ENCODE peak calls at places on chromosomes 11 and 22, in eight cellular contexts. J is DND-41, X is suprapubic skin, L is ascending aorta, N is tibial nerve, E is pancreas, B is HL-60, S is cardiac muscle cell. I is an unnamed sample.

GRCh38 chr11:83069441-83070043 is 2.2 kb downstream of the RAB30 start:
- DNase-seq in B (no peak), N (no peak), S (peak; percentile 12), J (no peak), L (no peak), E (no peak), X (no peak), I (no peak)

GRCh38 chr11:128802358-128802981 is 64.6 kb downstream of the KCNJ1 start:
- DNase-seq in X (no peak), S (peak; percentile 58), J (no peak), L (no peak), N (no peak), B (no peak), E (no peak), I (no peak)

GRCh38 chr11:5225480-5225871 is 1.4 kb downstream of the HBB start:
- DNase-seq in N (no peak), X (no peak), B (no peak), J (no peak), L (no peak), S (no peak), E (no peak), I (no peak)

GRCh38 chr11:129992161-129992944 is 10.3 kb downstream of the PRDM10 start:
- DNase-seq in L (no peak), B (peak; percentile 85), S (peak; percentile 22), E (peak; percentile 75), J (peak; percentile 39), X (no peak), N (no peak), I (peak; percentile 46)

GRCh38 chr22:43014062-43014875 is 680 bp downstream of the PACSIN2 start:
- DNase-seq in E (peak; percentile 62), B (no peak), S (peak; percentile 30), L (no peak), X (no peak), N (no peak), J (peak; percentile 66), I (no peak)

GRCh38 chr11:130403301-130403804 is 25.1 kb downstream of the ADAMTS8 start:
- DNase-seq in L (peak; percentile 30), B (no peak), S (peak; percentile 76), X (no peak), E (no peak), J (no peak), N (no peak), I (no peak)

GRCh38 chr11:1138053-1138452 is 19.7 kb upstream of the MUC5AC start:
- DNase-seq in S (no peak), N (no peak), B (no peak), L (no peak), X (no peak), E (no peak), J (no peak), I (no peak)

GRCh38 chr11:17972987-17973386 is 39.9 kb downstream of the SERGEF start:
- DNase-seq in J (peak; percentile 15), L (peak; percentile 16), E (peak; percentile 19), B (no peak), N (peak; percentile 19), S (peak; percentile 92), X (no peak), I (no peak)

GRCh38 chr11:118766035-118766434 is 24.9 kb downstream of the DDX6 start:
- DNase-seq in E (no peak), J (no peak), L (no peak), N (no peak), S (no peak), X (no peak), B (no peak), I (no peak)

GRCh38 chr22:42947211-42947990 is 67.5 kb downstream of the PACSIN2 start:
- DNase-seq in N (no peak), E (peak; percentile 82), S (no peak), B (no peak), X (no peak), L (no peak), J (no peak), I (no peak)

GRCh38 chr11:126360049-126360446 is 4.6 kb downstream of the ST3GAL4 start:
- DNase-seq in B (no peak), E (no peak), L (no peak), S (no peak), N (no peak), J (no peak), X (no peak), I (no peak)

GRCh38 chr11:43582024-43582836 is 98.3 kb upstream of the HSD17B12 start:
- DNase-seq in X (no peak), E (no peak), L (no peak), B (no peak), S (no peak), N (no peak), J (no peak), I (no peak)

GRCh38 chr11:126338346-126339055 is 17.0 kb upstream of the ST3GAL4 start:
- DNase-seq in L (no peak), N (no peak), J (no peak), E (no peak), S (no peak), X (peak; percentile 37), B (no peak), I (no peak)

GRCh38 chr11:67504023-67504949 is 877 bp downstream of the PITPNM1 start:
- DNase-seq in N (no peak), E (no peak), B (no peak), J (peak; percentile 40), L (no peak), X (no peak), S (peak; percentile 58), I (peak; percentile 27)

GRCh38 chr22:42745118-42745517 is 24.4 kb upstream of the A4GALT start:
- DNase-seq in J (no peak), E (no peak), S (peak; percentile 60), B (no peak), L (no peak), N (no peak), X (no peak), I (no peak)

GRCh38 chr22:26589845-26590524 is at the start of gene TPST2:
- DNase-seq in L (peak; percentile 15), S (peak; percentile 83), N (peak; percentile 62), E (peak; percentile 75), B (no peak), J (peak; percentile 78), X (peak; percentile 83), I (peak; percentile 89)

GRCh38 chr22:30535182-30535581 is 11.4 kb downstream of the SEC14L6 start:
- DNase-seq in L (no peak), S (no peak), X (no peak), B (no peak), E (no peak), J (no peak), N (no peak), I (no peak)

GRCh38 chr11:103368151-103368550 is 258.9 kb downstream of the DYNC2H1 start:
- DNase-seq in S (no peak), J (no peak), B (no peak), E (no peak), X (no peak), N (no peak), L (no peak), I (no peak)

GRCh38 chr11:44903035-44903434 is 47.6 kb downstream of the TP53I11 start:
- DNase-seq in L (no peak), S (no peak), B (no peak), E (no peak), N (no peak), X (no peak), J (no peak), I (no peak)

GRCh38 chr11:39385911-39386310 is 2073.5 kb downstream of the LRRC4C start:
- DNase-seq in X (no peak), L (no peak), E (no peak), J (no peak), S (no peak), N (no peak), B (no peak), I (no peak)

GRCh38 chr22:45678961-45679912 is 7.6 kb downstream of the ATXN10 start:
- DNase-seq in N (no peak), J (no peak), L (no peak), S (no peak), B (no peak), X (no peak), E (no peak), I (no peak)

GRCh38 chr11:74418509-74418895 is 20.3 kb upstream of the PGM2L1 start:
- DNase-seq in L (no peak), X (no peak), J (no peak), S (peak; percentile 56), E (no peak), N (no peak), B (no peak), I (no peak)

GRCh38 chr11:94835571-94835970 is 67.4 kb downstream of the AMOTL1 start:
- DNase-seq in B (no peak), J (no peak), N (no peak), X (no peak), L (no peak), S (peak; percentile 43), E (no peak), I (no peak)

GRCh38 chr11:10592331-10592730 is 23.9 kb upstream of the LYVE1 start:
- DNase-seq in X (no peak), L (no peak), B (no peak), E (no peak), S (peak; percentile 92), N (no peak), J (no peak), I (no peak)
- H3K27ac ChIP-seq in X (no peak overlapping the region), L (peak overlapping the region; percentile 95), B (no peak overlapping the region), E (no peak overlapping the region), S (no peak overlapping the region), N (no peak overlapping the region), J (no peak overlapping the region), I (no peak overlapping the region)

GRCh38 chr11:33256031-33256807 is 962 bp upstream of the HIPK3 start:
- DNase-seq in B (no peak), L (no peak), N (no peak), S (no peak), X (no peak), E (no peak), J (no peak), I (no peak)
- H3K27ac ChIP-seq in B (peak overlapping the region; percentile 100), L (peak overlapping the region; percentile 100), N (peak overlapping the region; percentile 100), S (peak overlapping the region; percentile 82), X (peak overlapping the region; percentile 99), E (peak overlapping the region; percentile 100), J (peak overlapping the region; percentile 92), I (peak overlapping the region; percentile 98)

GRCh38 chr11:112637046-112637445 is 324.2 kb upstream of the NCAM1 start:
- DNase-seq in E (no peak), X (no peak), S (no peak), N (no peak), L (no peak), J (no peak), B (no peak), I (no peak)
- H3K27ac ChIP-seq in E (no peak overlapping the region), X (no peak overlapping the region), S (no peak overlapping the region), N (no peak overlapping the region), L (no peak overlapping the region), J (no peak overlapping the region), B (no peak overlapping the region), I (no peak overlapping the region)

GRCh38 chr22:34111210-34111824 is 191.0 kb upstream of the LARGE1 start:
- DNase-seq in J (peak; percentile 10), X (no peak), B (peak; percentile 1), E (no peak), L (no peak), N (peak; percentile 14), S (peak; percentile 10), I (no peak)

GRCh38 chr22:34108168-34108567 is 187.9 kb upstream of the LARGE1 start:
- DNase-seq in S (no peak), J (no peak), L (no peak), B (no peak), X (no peak), N (no peak), E (no peak), I (no peak)

GRCh38 chr22:34102633-34103032 is 182.4 kb upstream of the LARGE1 start:
- DNase-seq in N (no peak), S (no peak), J (no peak), B (no peak), E (no peak), L (no peak), X (no peak), I (no peak)

GRCh38 chr22:34105461-34106062 is 185.3 kb upstream of the LARGE1 start:
- DNase-seq in S (no peak), J (peak; percentile 9), N (peak; percentile 56), B (no peak), L (no peak), E (peak; percentile 31), X (no peak), I (no peak)
- H3K27ac ChIP-seq in S (no peak overlapping the region), J (no peak overlapping the region), N (no peak overlapping the region), B (no peak overlapping the region), L (no peak overlapping the region), E (no peak overlapping the region), X (no peak overlapping the region), I (no peak overlapping the region)

I was measured in CD8-positive, alpha-beta T cell.